ENCODE peak calls at places on chromosomes 11 and 22, in ten cellular contexts. One of them, this sample, is unnamed.

GRCh38 chr11:87173185-87174039 is 135.7 kb downstream of the TMEM135 start:
- DNase-seq in GM23248: peak
- DNase-seq in astrocyte: peak
- DNase-seq in cardiac muscle cell: peak
- DNase-seq in A673: peak
- DNase-seq in PC-9: peak
- DNase-seq in caudate nucleus: no peak
- DNase-seq in sigmoid colon: no peak
- DNase-seq in tibial artery: no peak
- DNase-seq in left lung: no peak
- DNase-seq in this sample: peak

GRCh38 chr11:8429483-8429882 is 164.5 kb downstream of the STK33 start:
- DNase-seq in GM23248: no peak
- DNase-seq in astrocyte: no peak
- DNase-seq in cardiac muscle cell: no peak
- DNase-seq in A673: no peak
- DNase-seq in PC-9: no peak
- DNase-seq in caudate nucleus: no peak
- DNase-seq in sigmoid colon: no peak
- DNase-seq in tibial artery: no peak
- DNase-seq in left lung: no peak
- DNase-seq in this sample: no peak

GRCh38 chr11:63945482-63946163 is 6.8 kb downstream of the NAA40 start:
- DNase-seq in GM23248: peak
- DNase-seq in astrocyte: peak
- DNase-seq in cardiac muscle cell: peak
- DNase-seq in A673: peak
- DNase-seq in PC-9: peak
- DNase-seq in caudate nucleus: peak
- DNase-seq in sigmoid colon: peak
- DNase-seq in tibial artery: peak
- DNase-seq in left lung: no peak
- DNase-seq in this sample: no peak

GRCh38 chr11:45618897-45619296 is 46.5 kb downstream of the CHST1 start:
- DNase-seq in GM23248: no peak
- DNase-seq in astrocyte: no peak
- DNase-seq in cardiac muscle cell: no peak
- DNase-seq in A673: no peak
- DNase-seq in PC-9: no peak
- DNase-seq in caudate nucleus: no peak
- DNase-seq in sigmoid colon: no peak
- DNase-seq in tibial artery: no peak
- DNase-seq in left lung: no peak
- DNase-seq in this sample: no peak

GRCh38 chr22:42269407-42270177 is 861 bp downstream of the TCF20 start:
- DNase-seq in GM23248: peak
- DNase-seq in astrocyte: peak
- DNase-seq in cardiac muscle cell: peak
- DNase-seq in A673: no peak
- DNase-seq in PC-9: peak
- DNase-seq in caudate nucleus: peak
- DNase-seq in sigmoid colon: peak
- DNase-seq in tibial artery: no peak
- DNase-seq in left lung: peak
- DNase-seq in this sample: no peak

GRCh38 chr11:66864172-66864901 is 7.5 kb downstream of the LRFN4 start:
- DNase-seq in GM23248: no peak
- DNase-seq in astrocyte: no peak
- DNase-seq in cardiac muscle cell: no peak
- DNase-seq in A673: no peak
- DNase-seq in PC-9: no peak
- DNase-seq in caudate nucleus: no peak
- DNase-seq in sigmoid colon: no peak
- DNase-seq in tibial artery: no peak
- DNase-seq in left lung: no peak
- DNase-seq in this sample: no peak

GRCh38 chr11:76885390-76886097 is 24.8 kb downstream of the ACER3 start:
- DNase-seq in GM23248: peak
- DNase-seq in astrocyte: peak
- DNase-seq in cardiac muscle cell: peak
- DNase-seq in A673: no peak
- DNase-seq in PC-9: no peak
- DNase-seq in caudate nucleus: no peak
- DNase-seq in sigmoid colon: no peak
- DNase-seq in tibial artery: no peak
- DNase-seq in left lung: no peak
- DNase-seq in this sample: peak

GRCh38 chr11:78190374-78190773 is 1.7 kb downstream of the USP35 start:
- DNase-seq in GM23248: peak
- DNase-seq in astrocyte: no peak
- DNase-seq in cardiac muscle cell: no peak
- DNase-seq in A673: no peak
- DNase-seq in PC-9: no peak
- DNase-seq in caudate nucleus: no peak
- DNase-seq in sigmoid colon: peak
- DNase-seq in tibial artery: peak
- DNase-seq in left lung: no peak
- DNase-seq in this sample: no peak

GRCh38 chr11:45593992-45594391 is 71.4 kb downstream of the CHST1 start:
- DNase-seq in GM23248: no peak
- DNase-seq in astrocyte: no peak
- DNase-seq in cardiac muscle cell: no peak
- DNase-seq in A673: peak
- DNase-seq in PC-9: no peak
- DNase-seq in caudate nucleus: no peak
- DNase-seq in sigmoid colon: peak
- DNase-seq in tibial artery: peak
- DNase-seq in left lung: no peak
- DNase-seq in this sample: no peak

GRCh38 chr11:71342951-71343827 is 90.8 kb upstream of the SHANK2 start:
- DNase-seq in GM23248: peak
- DNase-seq in astrocyte: no peak
- DNase-seq in cardiac muscle cell: peak
- DNase-seq in A673: peak
- DNase-seq in PC-9: peak
- DNase-seq in caudate nucleus: no peak
- DNase-seq in sigmoid colon: no peak
- DNase-seq in tibial artery: peak
- DNase-seq in left lung: no peak
- DNase-seq in this sample: no peak

GRCh38 chr22:37120569-37121340 is 11.2 kb upstream of the TMPRSS6 start:
- DNase-seq in GM23248: no peak
- DNase-seq in astrocyte: no peak
- DNase-seq in cardiac muscle cell: no peak
- DNase-seq in A673: no peak
- DNase-seq in PC-9: no peak
- DNase-seq in caudate nucleus: no peak
- DNase-seq in sigmoid colon: no peak
- DNase-seq in tibial artery: no peak
- DNase-seq in left lung: no peak
- DNase-seq in this sample: no peak

GRCh38 chr11:132111781-132112380 is 741.5 kb downstream of the NTM start:
- DNase-seq in GM23248: peak
- DNase-seq in astrocyte: peak
- DNase-seq in cardiac muscle cell: peak
- DNase-seq in A673: no peak
- DNase-seq in PC-9: no peak
- DNase-seq in caudate nucleus: no peak
- DNase-seq in sigmoid colon: no peak
- DNase-seq in tibial artery: no peak
- DNase-seq in left lung: no peak
- DNase-seq in this sample: no peak

GRCh38 chr11:65911682-65912568 is 6.9 kb downstream of the C11orf68 start:
- DNase-seq in GM23248: peak
- DNase-seq in astrocyte: peak
- DNase-seq in cardiac muscle cell: peak
- DNase-seq in A673: peak
- DNase-seq in PC-9: peak
- DNase-seq in caudate nucleus: no peak
- DNase-seq in sigmoid colon: peak
- DNase-seq in tibial artery: peak
- DNase-seq in left lung: no peak
- DNase-seq in this sample: no peak

GRCh38 chr11:1776331-1776851 is 12.7 kb upstream of the CTSD start:
- DNase-seq in GM23248: no peak
- DNase-seq in astrocyte: no peak
- DNase-seq in cardiac muscle cell: no peak
- DNase-seq in A673: no peak
- DNase-seq in PC-9: no peak
- DNase-seq in caudate nucleus: no peak
- DNase-seq in sigmoid colon: peak
- DNase-seq in tibial artery: peak
- DNase-seq in left lung: no peak
- DNase-seq in this sample: no peak

GRCh38 chr11:134667175-134667500 is 255.1 kb upstream of the B3GAT1 start:
- DNase-seq in GM23248: no peak
- DNase-seq in astrocyte: no peak
- DNase-seq in cardiac muscle cell: no peak
- DNase-seq in A673: no peak
- DNase-seq in PC-9: no peak
- DNase-seq in caudate nucleus: no peak
- DNase-seq in sigmoid colon: peak
- DNase-seq in tibial artery: no peak
- DNase-seq in left lung: no peak
- DNase-seq in this sample: no peak

GRCh38 chr22:50186789-50187523 is 1.2 kb downstream of the TRABD start:
- DNase-seq in GM23248: peak
- DNase-seq in astrocyte: no peak
- DNase-seq in cardiac muscle cell: no peak
- DNase-seq in A673: peak
- DNase-seq in PC-9: peak
- DNase-seq in caudate nucleus: no peak
- DNase-seq in sigmoid colon: no peak
- DNase-seq in tibial artery: no peak
- DNase-seq in left lung: peak
- DNase-seq in this sample: no peak
- H3K27ac ChIP-seq in GM23248: peak
- H3K27ac ChIP-seq in astrocyte: no peak
- H3K27ac ChIP-seq in cardiac muscle cell: peak
- H3K27ac ChIP-seq in A673: peak
- H3K27ac ChIP-seq in PC-9: no peak
- H3K27ac ChIP-seq in caudate nucleus: no peak
- H3K27ac ChIP-seq in sigmoid colon: peak
- H3K27ac ChIP-seq in tibial artery: peak
- H3K27ac ChIP-seq in left lung: no peak
- H3K27ac ChIP-seq in this sample: peak

GRCh38 chr22:50530857-50531545 is 1.2 kb upstream of the TYMP start:
- DNase-seq in GM23248: peak
- DNase-seq in astrocyte: peak
- DNase-seq in cardiac muscle cell: peak
- DNase-seq in A673: peak
- DNase-seq in PC-9: peak
- DNase-seq in caudate nucleus: no peak
- DNase-seq in sigmoid colon: peak
- DNase-seq in tibial artery: peak
- DNase-seq in left lung: peak
- DNase-seq in this sample: no peak

GRCh38 chr22:50532824-50533344 is 3.1 kb upstream of the TYMP start:
- DNase-seq in GM23248: no peak
- DNase-seq in astrocyte: no peak
- DNase-seq in cardiac muscle cell: no peak
- DNase-seq in A673: no peak
- DNase-seq in PC-9: no peak
- DNase-seq in caudate nucleus: no peak
- DNase-seq in sigmoid colon: no peak
- DNase-seq in tibial artery: no peak
- DNase-seq in left lung: peak
- DNase-seq in this sample: no peak

GRCh38 chr22:50530280-50530856 is 556 bp upstream of the TYMP start:
- DNase-seq in GM23248: peak
- DNase-seq in astrocyte: peak
- DNase-seq in cardiac muscle cell: peak
- DNase-seq in A673: no peak
- DNase-seq in PC-9: no peak
- DNase-seq in caudate nucleus: no peak
- DNase-seq in sigmoid colon: peak
- DNase-seq in tibial artery: peak
- DNase-seq in left lung: no peak
- DNase-seq in this sample: no peak

GRCh38 chr22:50531546-50532352 is 1.9 kb upstream of the TYMP start:
- DNase-seq in GM23248: peak
- DNase-seq in astrocyte: peak
- DNase-seq in cardiac muscle cell: peak
- DNase-seq in A673: no peak
- DNase-seq in PC-9: peak
- DNase-seq in caudate nucleus: no peak
- DNase-seq in sigmoid colon: peak
- DNase-seq in tibial artery: peak
- DNase-seq in left lung: peak
- DNase-seq in this sample: no peak

GRCh38 chr22:50532353-50532700 is 2.5 kb upstream of the TYMP start:
- DNase-seq in GM23248: no peak
- DNase-seq in astrocyte: no peak
- DNase-seq in cardiac muscle cell: no peak
- DNase-seq in A673: no peak
- DNase-seq in PC-9: no peak
- DNase-seq in caudate nucleus: no peak
- DNase-seq in sigmoid colon: no peak
- DNase-seq in tibial artery: no peak
- DNase-seq in left lung: peak
- DNase-seq in this sample: no peak
- H3K27ac ChIP-seq in GM23248: peak
- H3K27ac ChIP-seq in astrocyte: no peak
- H3K27ac ChIP-seq in cardiac muscle cell: no peak
- H3K27ac ChIP-seq in A673: no peak
- H3K27ac ChIP-seq in PC-9: peak
- H3K27ac ChIP-seq in caudate nucleus: peak
- H3K27ac ChIP-seq in sigmoid colon: peak
- H3K27ac ChIP-seq in tibial artery: peak
- H3K27ac ChIP-seq in left lung: peak
- H3K27ac ChIP-seq in this sample: peak

GRCh38 chr22:29856496-29856895 is 18.4 kb upstream of the ASCC2 start:
- DNase-seq in GM23248: no peak
- DNase-seq in astrocyte: no peak
- DNase-seq in cardiac muscle cell: no peak
- DNase-seq in A673: no peak
- DNase-seq in PC-9: no peak
- DNase-seq in caudate nucleus: no peak
- DNase-seq in sigmoid colon: no peak
- DNase-seq in tibial artery: peak
- DNase-seq in left lung: no peak
- DNase-seq in this sample: no peak
- H3K27ac ChIP-seq in GM23248: no peak
- H3K27ac ChIP-seq in astrocyte: no peak
- H3K27ac ChIP-seq in cardiac muscle cell: no peak
- H3K27ac ChIP-seq in A673: no peak
- H3K27ac ChIP-seq in PC-9: no peak
- H3K27ac ChIP-seq in caudate nucleus: no peak
- H3K27ac ChIP-seq in sigmoid colon: no peak
- H3K27ac ChIP-seq in tibial artery: no peak
- H3K27ac ChIP-seq in left lung: no peak
- H3K27ac ChIP-seq in this sample: no peak

DNA sequence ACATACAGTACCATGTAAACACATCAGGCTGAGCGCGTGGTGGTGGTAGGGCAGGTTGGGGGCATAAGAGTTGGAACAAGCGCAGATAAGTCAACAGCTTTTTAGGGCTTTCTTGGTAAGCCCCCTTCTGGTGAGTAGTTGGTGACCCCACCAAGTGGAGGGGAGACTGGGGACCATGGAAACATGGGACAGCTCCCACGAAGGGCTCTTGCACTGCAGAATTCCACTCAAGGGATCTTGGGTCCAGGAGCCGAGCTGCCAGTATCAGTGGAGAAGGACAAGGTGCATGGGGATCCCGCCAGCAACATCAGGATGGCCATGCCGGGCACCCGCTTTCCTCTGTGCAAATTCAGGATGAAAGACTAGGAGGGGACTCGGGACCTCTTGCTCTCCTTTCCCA is 6.2 kb upstream of the APOA1 start:
- DNase-seq in GM23248: no peak
- DNase-seq in astrocyte: no peak
- DNase-seq in cardiac muscle cell: no peak
- DNase-seq in A673: no peak
- DNase-seq in PC-9: no peak
- DNase-seq in caudate nucleus: no peak
- DNase-seq in sigmoid colon: no peak
- DNase-seq in tibial artery: peak
- DNase-seq in left lung: no peak
- DNase-seq in this sample: no peak
- H3K27ac ChIP-seq in GM23248: no peak
- H3K27ac ChIP-seq in astrocyte: no peak
- H3K27ac ChIP-seq in cardiac muscle cell: no peak
- H3K27ac ChIP-seq in A673: no peak
- H3K27ac ChIP-seq in PC-9: no peak
- H3K27ac ChIP-seq in caudate nucleus: no peak
- H3K27ac ChIP-seq in sigmoid colon: no peak
- H3K27ac ChIP-seq in tibial artery: no peak
- H3K27ac ChIP-seq in left lung: no peak
- H3K27ac ChIP-seq in this sample: no peak

This sample was measured in epithelial cell of prostate.